ENCODE peak calls at places on chromosomes 3 and 15, in seven cellular contexts. D is astrocyte; C is thoracic aorta; S is spleen; L is MM.1S; Z is CD8-positive, alpha-beta memory T cell; X is fibroblast of lung. E is an unnamed sample. For H3K4me1, the result is how much of the 10 kb centered on the place peaks cover.

GRCh38 chr3:194110483-194110882 is 25.5 kb upstream of the HES1 start:
- DNase-seq in L (no peak), S (no peak), C (no peak), Z (no peak), D (no peak), X (no peak), E (no peak)

GRCh38 chr3:177111541-177111949 is 85.7 kb downstream of the TBL1XR1 start:
- DNase-seq in S (no peak), X (no peak), C (no peak), D (no peak), Z (no peak), L (peak), E (no peak)

GRCh38 chr3:117473981-117474563 is 764.5 kb downstream of the TUSC7 start:
- DNase-seq in S (no peak), D (no peak), X (no peak), C (no peak), L (no peak), Z (no peak), E (no peak)

GRCh38 chr3:52795298-52795900 is 803 bp downstream of the ITIH3 start:
- DNase-seq in S (no peak), C (no peak), Z (no peak), D (no peak), L (no peak), X (no peak), E (peak)

GRCh38 chr3:134002326-134002725 is 27.4 kb downstream of the SLCO2A1 start:
- DNase-seq in X (peak), D (peak), S (no peak), L (no peak), Z (no peak), C (no peak), E (no peak)

GRCh38 chr3:43105224-43105596 is 669 bp downstream of the POMGNT2 start:
- DNase-seq in Z (no peak), X (no peak), S (peak), D (no peak), C (no peak), L (no peak), E (peak)

GRCh38 chr3:30672287-30672735 is 65.9 kb downstream of the TGFBR2 start:
- DNase-seq in L (no peak), S (no peak), X (no peak), Z (no peak), C (no peak), D (no peak), E (no peak)

GRCh38 chr3:37447732-37448131 is 273.4 kb upstream of the LRRFIP2 start:
- DNase-seq in D (no peak), Z (no peak), C (no peak), X (no peak), S (no peak), L (no peak), E (no peak)

GRCh38 chr3:120052225-120052624 is 42.0 kb downstream of the GSK3B start:
- DNase-seq in L (peak), C (no peak), Z (no peak), S (no peak), X (no peak), D (no peak), E (no peak)

GRCh38 chr3:184872200-184872599 is 60.2 kb downstream of the VPS8 start:
- DNase-seq in S (no peak), X (no peak), Z (no peak), D (no peak), C (no peak), L (peak), E (no peak)

GRCh38 chr15:42608110-42608531 is 32.7 kb downstream of the STARD9 start:
- DNase-seq in S (peak), L (peak), D (peak), X (no peak), Z (peak), C (no peak), E (no peak)

GRCh38 chr15:77821188-77821958 is 188.7 kb upstream of the LINGO1 start:
- DNase-seq in D (peak), C (no peak), L (peak), Z (no peak), X (peak), S (no peak), E (peak)

GRCh38 chr3:81955908-81956307 is 194.5 kb upstream of the GBE1 start:
- DNase-seq in D (no peak), S (no peak), X (no peak), L (no peak), Z (no peak), C (no peak), E (no peak)

DNA sequence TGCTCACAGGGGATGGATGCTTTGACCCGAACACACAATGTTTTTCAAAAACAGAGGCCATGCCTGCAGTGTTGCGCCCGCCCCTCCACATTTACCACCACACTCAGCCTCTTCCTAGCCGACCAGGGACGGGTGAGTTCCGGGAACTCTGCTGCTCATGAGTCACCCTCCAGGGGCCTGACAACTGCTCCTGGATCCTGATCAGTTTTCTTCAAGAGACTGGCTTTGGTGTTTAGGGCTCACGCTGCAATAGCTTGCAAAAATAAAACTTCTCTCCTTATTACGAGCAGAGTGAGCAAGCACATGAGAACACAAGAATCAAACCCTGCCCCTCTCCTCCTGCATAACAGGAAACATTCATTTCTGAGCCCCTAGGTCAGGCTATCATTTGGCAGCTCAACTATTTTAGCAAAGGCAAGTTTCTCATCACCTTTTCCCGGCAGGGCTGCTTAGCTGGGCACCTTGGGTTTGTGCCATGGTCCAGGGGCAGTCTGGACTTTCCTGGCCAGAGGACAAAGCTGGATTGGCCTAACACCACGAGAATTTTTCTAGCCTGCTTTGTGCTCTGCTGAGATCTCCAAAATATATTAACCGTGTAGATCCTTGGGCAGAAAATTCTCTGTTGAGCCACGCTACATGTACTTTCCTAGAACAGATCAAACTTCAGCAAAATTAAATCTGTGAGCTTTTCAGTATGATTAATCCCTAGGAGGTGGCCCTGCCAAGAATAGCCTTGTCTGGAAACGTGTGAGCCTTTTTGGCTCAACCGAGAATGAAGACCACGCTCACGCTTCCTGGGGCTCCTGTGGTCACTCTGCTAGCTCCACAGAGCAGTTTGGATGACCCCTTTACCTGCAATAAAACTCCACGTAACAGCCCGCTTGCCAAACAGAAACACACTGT is 52.7 kb upstream of the SPATA12 start:
- DNase-seq in Z (no peak), L (no peak), D (peak), X (peak), S (no peak), C (peak), E (no peak)
- H3K4me1 ChIP-seq in Z (under half), L (under half), D (under half), X (under half), S (under half), C (under half), E (under half)

GRCh38 chr3:50610181-50610971 is 1.2 kb downstream of the CISH start:
- DNase-seq in C (no peak), L (no peak), X (no peak), D (no peak), Z (peak), S (no peak), E (no peak)

GRCh38 chr3:50612973-50613851 is 1.6 kb upstream of the CISH start:
- DNase-seq in C (no peak), D (no peak), L (no peak), X (no peak), S (no peak), Z (no peak), E (no peak)

GRCh38 chr3:50610992-50611463 is 546 bp downstream of the CISH start:
- DNase-seq in S (peak), L (no peak), C (no peak), D (no peak), X (no peak), Z (no peak), E (no peak)

GRCh38 chr3:50612234-50612972 is 829 bp upstream of the CISH start:
- DNase-seq in S (no peak), D (no peak), L (no peak), X (no peak), Z (peak), C (no peak), E (no peak)

GRCh38 chr3:50611464-50612233 is at the start of gene CISH:
- DNase-seq in Z (peak), S (peak), C (peak), X (peak), L (peak), D (peak), E (peak)
- H3K4me1 ChIP-seq in Z (half or more), S (half or more), C (under half), X (under half), L (under half), D (under half), E (under half)

GRCh38 chr15:84821501-84822021 is 4.4 kb downstream of the ALPK3 start:
- DNase-seq in X (no peak), D (no peak), S (peak), C (no peak), Z (no peak), L (no peak), E (no peak)

GRCh38 chr15:84819791-84820190 is 2.6 kb downstream of the ALPK3 start:
- DNase-seq in C (no peak), X (no peak), D (no peak), Z (no peak), L (no peak), S (no peak), E (no peak)

GRCh38 chr15:84823580-84823878 is 6.4 kb downstream of the ALPK3 start:
- DNase-seq in X (no peak), Z (no peak), D (no peak), C (no peak), L (no peak), S (no peak), E (no peak)

GRCh38 chr15:84824260-84824690 is 7.1 kb downstream of the ALPK3 start:
- DNase-seq in D (no peak), Z (no peak), C (no peak), S (no peak), L (no peak), X (peak), E (peak)

DNA sequence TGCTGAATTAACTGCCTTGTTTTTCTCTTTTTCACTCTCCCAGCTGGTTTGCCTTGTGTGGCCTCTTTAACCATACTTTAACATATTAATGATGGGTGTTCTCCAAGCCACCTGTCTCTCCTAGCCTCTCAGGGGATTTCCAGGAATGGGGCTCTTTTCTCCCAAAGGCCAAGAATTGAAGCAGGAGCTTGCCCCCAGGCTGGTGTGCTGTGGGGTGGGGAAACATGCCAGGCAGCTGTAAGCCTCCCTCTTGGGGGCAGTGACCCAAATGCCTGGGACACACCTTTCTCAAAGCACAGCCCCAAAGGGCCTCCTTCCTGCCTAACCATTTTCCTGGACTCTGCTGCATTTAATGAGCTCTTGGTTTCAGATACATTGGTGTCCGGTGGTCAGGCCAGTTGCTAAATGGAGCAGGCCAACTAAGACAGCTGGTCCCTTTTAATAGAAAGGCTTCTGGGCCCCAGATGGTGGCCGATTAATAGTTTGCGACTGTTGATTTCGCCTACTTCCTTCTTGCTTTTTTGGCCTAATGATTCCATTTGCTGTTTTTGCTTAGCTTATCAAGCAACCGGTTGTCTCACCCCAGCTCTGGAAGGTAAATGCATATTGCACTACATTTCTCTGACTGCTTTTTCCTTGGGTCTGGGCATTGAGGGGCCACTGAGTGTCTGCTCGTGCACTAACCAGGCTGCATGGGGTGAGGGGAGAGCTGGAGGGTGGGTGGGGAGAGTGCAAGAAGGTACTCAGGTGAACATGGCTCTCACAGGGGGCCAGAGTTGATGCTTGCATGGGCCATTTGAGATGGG is 5.8 kb downstream of the ALPK3 start:
- DNase-seq in L (no peak), C (no peak), S (peak), Z (no peak), X (no peak), D (no peak), E (no peak)
- H3K4me1 ChIP-seq in L (under half), C (half or more), S (under half), Z (under half), X (under half), D (under half), E (under half)

GRCh38 chr3:185935465-185936263 is 2.1 kb downstream of the TRA2B start:
- DNase-seq in C (no peak), L (no peak), X (no peak), D (peak), S (no peak), Z (no peak), E (no peak)
- H3K4me1 ChIP-seq in C (under half), L (under half), X (under half), D (under half), S (under half), Z (under half), E (under half)